ENCODE peak calls at places on chromosomes 11 and 22, in four cellular contexts. H, D, Q and M are unnamed samples.

GRCh38 chr11:1181420-1181819 is 23.7 kb downstream of the MUC5AC start:
- DNase-seq in H (peak), D (no peak), Q (no peak), M (no peak)

GRCh38 chr11:59255281-59255680 is 42.6 kb upstream of the MPEG1 start:
- DNase-seq in H (no peak), D (no peak), Q (no peak), M (no peak)

GRCh38 chr11:86249307-86250098 is 5.0 kb downstream of the EED start:
- DNase-seq in H (no peak), D (no peak), Q (no peak), M (no peak)

GRCh38 chr11:34364102-34364501 is 6.3 kb upstream of the ABTB2 start:
- DNase-seq in H (no peak), D (no peak), Q (no peak), M (no peak)

GRCh38 chr11:123430736-123431356 is 777 bp downstream of the GRAMD1B start:
- DNase-seq in H (peak), D (peak), Q (peak), M (no peak)

GRCh38 chr22:19193879-19194278 is 15.3 kb upstream of the SLC25A1 start:
- DNase-seq in H (no peak), D (no peak), Q (no peak), M (no peak)

GRCh38 chr11:27008811-27009535 is 15.1 kb downstream of the FIBIN start:
- DNase-seq in H (no peak), D (no peak), Q (no peak), M (no peak)

GRCh38 chr11:108853864-108854263 is 189.0 kb downstream of the DDX10 start:
- DNase-seq in H (no peak), D (peak), Q (no peak), M (no peak)

GRCh38 chr11:4903484-4903883 is at the start of gene OR51A7:
- DNase-seq in H (no peak), D (no peak), Q (no peak), M (no peak)

GRCh38 chr22:48428556-48429371 is 1398.9 kb downstream of the BRD1 start:
- DNase-seq in H (no peak), D (no peak), Q (no peak), M (no peak)

GRCh38 chr22:32985899-32986772 is 72.0 kb downstream of the SYN3 start:
- DNase-seq in H (no peak), D (peak), Q (peak), M (peak)

GRCh38 chr11:46680164-46680760 is 20.2 kb downstream of the ARHGAP1 start:
- DNase-seq in H (peak), D (no peak), Q (no peak), M (no peak)

GRCh38 chr11:8080674-8081590 is at the start of gene TUB:
- DNase-seq in H (no peak), D (no peak), Q (no peak), M (no peak)

GRCh38 chr11:2193099-2193886 is 21.7 kb upstream of the TH start:
- DNase-seq in H (no peak), D (no peak), Q (no peak), M (no peak)

GRCh38 chr11:113114452-113115027 is 153.3 kb downstream of the NCAM1 start:
- DNase-seq in H (peak), D (no peak), Q (no peak), M (no peak)

DNA sequence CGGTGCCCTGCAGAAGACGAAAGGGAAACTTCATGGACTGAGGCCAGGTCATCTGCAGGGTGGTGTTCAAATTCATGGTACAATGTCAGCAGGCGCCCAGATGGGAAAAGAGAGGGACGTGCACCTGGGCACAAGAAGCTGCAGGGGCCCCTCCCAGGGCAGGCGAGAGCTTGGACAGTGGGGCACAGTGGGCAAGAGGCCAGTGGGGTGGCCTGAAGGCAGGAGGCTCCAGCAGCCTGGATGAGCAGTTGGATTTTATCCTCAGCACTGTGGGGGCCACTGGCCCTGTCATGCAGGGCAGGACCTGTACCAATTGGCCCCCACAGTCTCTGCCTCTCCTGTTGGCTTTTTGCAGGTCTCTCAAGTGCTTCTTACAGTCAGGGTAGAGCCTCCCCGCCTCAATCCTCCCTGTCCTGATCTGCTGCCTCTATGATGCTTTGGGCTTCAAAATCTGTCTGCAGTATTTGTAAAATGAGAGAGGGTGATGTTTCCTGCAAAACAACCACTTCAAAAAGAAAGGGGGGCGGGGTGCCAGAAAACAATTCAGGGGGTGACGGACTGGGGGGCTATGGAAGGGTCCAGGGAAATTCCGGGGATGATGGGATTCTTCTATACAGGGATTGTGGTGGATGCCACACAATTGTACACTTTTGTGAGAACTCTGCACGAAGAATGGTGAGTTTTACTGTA is 1.7 kb upstream of the BID start:
- DNase-seq in H (no peak), D (no peak), Q (no peak), M (no peak)
- H3K4me3 ChIP-seq in H (no peak), D (peak), Q (no peak), M (no peak)

DNA sequence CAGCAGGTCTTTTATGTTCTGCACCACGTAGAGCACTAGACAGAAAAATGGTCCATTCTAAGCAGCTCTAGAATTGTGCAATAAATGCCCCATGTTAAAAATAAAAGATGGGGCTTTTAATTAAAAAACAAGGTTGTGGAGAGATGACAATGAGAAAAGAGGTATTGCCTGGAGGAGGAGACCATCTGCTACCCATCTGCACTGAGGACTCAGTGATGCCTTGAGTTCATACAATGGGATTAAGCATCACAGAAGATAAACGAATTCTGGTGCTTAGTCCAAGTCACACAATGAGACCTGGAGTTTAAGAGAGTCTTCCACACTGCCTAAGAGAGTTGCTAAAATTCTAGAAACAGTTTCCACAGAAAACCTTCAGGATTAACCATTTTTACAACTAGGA is 73.6 kb downstream of the PAK1 start:
- DNase-seq in H (no peak), D (no peak), Q (no peak), M (no peak)
- H3K4me3 ChIP-seq in H (no peak), D (no peak), Q (no peak), M (no peak)

DNA sequence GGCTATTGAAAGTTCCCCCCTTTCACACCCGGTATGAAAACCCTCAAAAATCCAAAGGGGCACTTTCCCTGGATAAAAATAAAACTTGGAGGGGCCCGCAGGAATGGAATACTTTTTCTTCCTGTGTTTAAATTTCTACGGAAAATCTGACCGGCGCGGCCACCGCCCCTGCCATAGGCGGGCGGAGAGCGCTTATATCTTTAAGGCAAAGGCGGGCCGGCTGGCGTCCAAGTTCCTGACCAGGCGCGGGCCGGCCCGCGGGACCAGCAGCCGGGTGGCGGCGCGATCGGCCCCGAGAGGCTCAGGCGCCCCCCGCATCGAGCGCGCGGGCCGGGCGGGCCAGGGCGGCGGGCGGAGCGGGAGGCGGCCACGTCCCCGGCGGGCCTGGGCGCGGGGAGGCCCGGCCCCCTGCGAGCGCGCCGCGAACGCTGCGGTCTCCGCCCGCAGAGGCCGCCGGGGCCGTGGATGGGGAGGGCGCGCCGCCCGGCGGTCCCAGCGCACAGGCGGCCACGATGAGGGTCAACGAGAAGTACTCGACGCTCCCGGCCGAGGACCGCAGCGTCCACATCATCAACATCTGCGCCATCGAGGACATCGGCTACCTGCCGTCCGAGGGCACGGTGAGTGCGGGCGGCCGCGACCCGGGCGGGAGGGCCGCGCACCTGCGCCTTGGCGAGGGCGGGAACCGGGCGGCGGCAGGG is at the start of gene ANO1:
- DNase-seq in H (peak), D (no peak), Q (no peak), M (no peak)
- H3K4me3 ChIP-seq in H (no peak), D (no peak), Q (no peak), M (no peak)

DNA sequence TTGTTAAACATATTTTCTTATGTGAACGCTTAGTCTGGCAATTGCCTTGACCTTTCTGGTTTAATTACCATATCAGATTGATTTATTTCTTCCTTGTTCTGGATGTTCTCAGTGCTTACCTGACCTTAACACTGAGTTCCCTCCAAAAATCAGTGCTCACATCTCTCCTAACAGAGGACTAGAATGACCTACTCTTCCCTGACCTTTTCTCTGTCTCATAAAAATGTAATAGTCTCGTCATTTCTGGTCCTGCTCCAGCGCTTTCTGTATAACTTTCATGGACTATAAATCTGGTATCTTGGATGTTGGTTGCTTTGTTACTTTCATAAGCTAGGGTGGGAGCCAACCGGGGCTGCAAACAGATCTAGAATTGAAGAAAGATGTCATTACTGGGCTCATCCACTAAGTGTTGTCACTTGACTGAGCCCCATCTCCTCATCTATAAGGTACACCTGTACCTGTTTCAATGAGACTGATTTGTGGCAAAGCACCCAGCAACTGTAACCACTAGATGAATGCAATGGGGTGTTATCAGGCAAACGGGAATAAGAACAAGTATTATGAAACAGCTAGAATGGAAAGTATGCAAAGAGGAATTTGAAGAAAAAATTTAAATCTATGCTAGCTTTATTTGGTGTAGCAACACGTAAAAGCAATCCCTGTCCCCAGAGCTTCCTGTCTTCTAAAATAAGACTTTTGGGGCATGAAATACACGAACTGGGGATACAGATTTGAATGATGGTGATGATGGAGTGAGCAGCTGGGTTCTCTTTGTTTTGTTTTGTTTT is 2.4 kb downstream of the FADS2 start:
- DNase-seq in H (no peak), D (no peak), Q (no peak), M (no peak)
- H3K4me3 ChIP-seq in H (peak), D (no peak), Q (no peak), M (peak)

GRCh38 chr11:94125408-94126120 is 3.1 kb upstream of the PANX1 start:
- DNase-seq in H (no peak), D (no peak), Q (no peak), M (no peak)

GRCh38 chr11:94117871-94118270 is 10.8 kb upstream of the PANX1 start:
- DNase-seq in H (no peak), D (no peak), Q (no peak), M (no peak)

GRCh38 chr11:94117197-94117574 is 11.5 kb upstream of the PANX1 start:
- DNase-seq in H (no peak), D (no peak), Q (no peak), M (no peak)

DNA sequence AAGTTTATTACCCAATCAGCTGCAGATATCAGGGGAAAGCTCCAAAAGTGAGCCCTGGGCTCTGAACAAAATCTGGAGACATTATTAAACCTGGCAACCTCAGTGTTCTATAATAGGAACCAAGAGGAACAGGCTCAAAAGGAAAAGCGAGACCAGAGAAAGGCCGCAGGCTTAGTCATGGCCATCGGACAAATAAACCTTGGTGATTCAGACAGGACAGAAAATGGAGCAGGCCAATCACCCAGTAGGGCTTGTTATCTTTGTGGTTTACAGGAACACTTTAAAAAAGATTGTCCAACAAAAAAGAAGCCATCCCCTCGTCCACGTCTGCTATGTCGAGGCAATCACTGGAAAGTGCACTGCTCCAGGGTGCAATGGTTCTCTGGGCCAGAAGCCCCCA is 7.7 kb upstream of the PANX1 start:
- DNase-seq in H (no peak), D (no peak), Q (no peak), M (no peak)
- H3K4me3 ChIP-seq in H (no peak), D (no peak), Q (no peak), M (no peak)

GRCh38 chr11:119816660-119817059 is 87.7 kb upstream of the NECTIN1 start:
- DNase-seq in H (no peak), D (no peak), Q (no peak), M (no peak)
- H3K4me3 ChIP-seq in H (no peak), D (no peak), Q (no peak), M (no peak)

GRCh38 chr22:45007946-45008852 is 1.6 kb downstream of the PHF21B start:
- DNase-seq in H (peak), D (no peak), Q (no peak), M (no peak)
- H3K4me3 ChIP-seq in H (peak), D (no peak), Q (peak), M (peak)